ENCODE peak calls at places on chromosomes 12 and 14, in six cellular contexts. V, I, B, Y, T and A are unnamed samples.

GRCh38 chr12:113786107-113786506 is 180.0 kb downstream of the RBM19 start:
- DNase-seq in V (no peak), I (no peak), B (no peak), Y (no peak), T (no peak), A (no peak)

GRCh38 chr12:93154753-93155475 is 222.8 kb upstream of the NUDT4 start:
- DNase-seq in V (no peak), I (no peak), B (no peak), Y (no peak), T (peak), A (no peak)

GRCh38 chr12:63498239-63498638 is 170.1 kb downstream of the DPY19L2 start:
- DNase-seq in V (no peak), I (no peak), B (no peak), Y (no peak), T (no peak), A (no peak)

GRCh38 chr14:100620437-100621100 is 33.4 kb upstream of the BEGAIN start:
- DNase-seq in V (no peak), I (no peak), B (peak), Y (no peak), T (no peak), A (no peak)

GRCh38 chr14:65461730-65462129 is 49.2 kb downstream of the FUT8 start:
- DNase-seq in V (no peak), I (no peak), B (no peak), Y (no peak), T (no peak), A (no peak)

GRCh38 chr14:76780058-76780345 is 18.7 kb downstream of the VASH1 start:
- DNase-seq in V (no peak), I (no peak), B (no peak), Y (no peak), T (no peak), A (no peak)

GRCh38 chr14:104743461-104744380 is 9.2 kb upstream of the SIVA1 start:
- DNase-seq in V (no peak), I (no peak), B (no peak), Y (peak), T (no peak), A (no peak)

GRCh38 chr12:54272214-54272613 is 7.7 kb downstream of the CBX5 start:
- DNase-seq in V (no peak), I (no peak), B (no peak), Y (no peak), T (no peak), A (no peak)

GRCh38 chr12:75389061-75389460 is 1.8 kb upstream of the GLIPR1L2 start:
- DNase-seq in V (no peak), I (no peak), B (no peak), Y (no peak), T (peak), A (no peak)

GRCh38 chr12:114975283-114975973 is 291.5 kb upstream of the TBX3 start:
- DNase-seq in V (no peak), I (no peak), B (no peak), Y (peak), T (no peak), A (no peak)

GRCh38 chr12:64992641-64993040 is 128.5 kb downstream of the WIF1 start:
- DNase-seq in V (no peak), I (no peak), B (no peak), Y (no peak), T (no peak), A (no peak)

GRCh38 chr14:21385170-21385904 is 1.5 kb upstream of the SUPT16H start:
- DNase-seq in V (no peak), I (no peak), B (no peak), Y (no peak), T (no peak), A (no peak)
- H3K4me3 ChIP-seq in V (no peak), I (no peak), B (no peak), Y (no peak), T (no peak), A (no peak)

GRCh38 chr14:71932229-71932951 is at the start of gene RGS6:
- DNase-seq in V (peak), I (no peak), B (peak), Y (peak), T (peak), A (no peak)

GRCh38 chr14:71931492-71932228 is 569 bp upstream of the RGS6 start:
- DNase-seq in V (no peak), I (peak), B (peak), Y (peak), T (no peak), A (no peak)

DNA sequence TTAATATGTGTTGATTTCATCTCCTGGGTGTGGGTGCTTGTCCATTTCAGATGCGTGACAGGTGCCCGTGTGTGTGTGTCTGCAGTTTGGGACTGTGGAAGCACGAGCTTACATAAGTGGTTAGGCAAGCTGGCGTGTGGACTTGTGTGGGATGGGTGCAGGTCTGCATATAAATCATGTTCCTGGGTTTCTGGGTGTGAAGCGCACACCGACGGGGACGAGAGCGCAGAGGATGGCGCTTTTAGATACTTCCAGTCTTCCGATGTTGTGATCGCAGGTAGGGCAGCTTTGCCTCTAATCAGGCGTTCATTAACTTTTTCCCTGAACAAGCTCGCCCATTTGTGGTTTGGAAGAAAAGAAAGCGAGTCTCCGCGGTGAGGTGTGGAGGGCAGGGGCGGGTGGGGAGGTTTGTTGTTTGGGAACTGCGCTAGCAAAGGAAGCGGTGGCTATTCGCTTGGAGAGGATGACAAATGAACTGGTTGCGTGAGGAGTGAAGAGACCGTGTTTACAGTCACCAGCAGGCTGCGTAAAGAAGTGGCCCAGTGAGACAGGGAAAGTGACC is 878 bp downstream of the RGS6 start:
- DNase-seq in V (no peak), I (peak), B (peak), Y (no peak), T (peak), A (no peak)
- H3K4me3 ChIP-seq in V (no peak), I (peak), B (peak), Y (peak), T (no peak), A (no peak)

GRCh38 chr12:38123566-38124246 is 192.9 kb upstream of the ALG10B start:
- DNase-seq in V (no peak), I (no peak), B (no peak), Y (no peak), T (no peak), A (no peak)
- H3K4me3 ChIP-seq in V (no peak), I (no peak), B (no peak), Y (no peak), T (no peak), A (no peak)

GRCh38 chr12:59632408-59632807 is 36.6 kb downstream of the SLC16A7 start:
- DNase-seq in V (no peak), I (no peak), B (no peak), Y (no peak), T (no peak), A (no peak)
- H3K4me3 ChIP-seq in V (no peak), I (no peak), B (no peak), Y (no peak), T (no peak), A (no peak)

GRCh38 chr12:48979602-48980388 is 1.7 kb downstream of the WNT1 start:
- DNase-seq in V (no peak), I (no peak), B (no peak), Y (peak), T (no peak), A (peak)
- H3K4me3 ChIP-seq in V (peak), I (peak), B (peak), Y (peak), T (peak), A (peak)

GRCh38 chr14:75141967-75142366 is 15.1 kb upstream of the NEK9 start:
- DNase-seq in V (no peak), I (no peak), B (peak), Y (no peak), T (peak), A (no peak)
- H3K4me3 ChIP-seq in V (no peak), I (no peak), B (no peak), Y (no peak), T (no peak), A (no peak)

GRCh38 chr12:122080149-122081107 is 1.9 kb downstream of the MLXIP start:
- DNase-seq in V (peak), I (peak), B (no peak), Y (peak), T (peak), A (no peak)

GRCh38 chr12:122085006-122085405 is 6.5 kb downstream of the MLXIP start:
- DNase-seq in V (no peak), I (no peak), B (no peak), Y (no peak), T (no peak), A (no peak)

GRCh38 chr12:122081697-122082221 is 3.2 kb downstream of the MLXIP start:
- DNase-seq in V (no peak), I (peak), B (no peak), Y (peak), T (peak), A (no peak)

GRCh38 chr12:122081108-122081696 is 2.6 kb downstream of the MLXIP start:
- DNase-seq in V (no peak), I (no peak), B (no peak), Y (no peak), T (peak), A (no peak)

DNA sequence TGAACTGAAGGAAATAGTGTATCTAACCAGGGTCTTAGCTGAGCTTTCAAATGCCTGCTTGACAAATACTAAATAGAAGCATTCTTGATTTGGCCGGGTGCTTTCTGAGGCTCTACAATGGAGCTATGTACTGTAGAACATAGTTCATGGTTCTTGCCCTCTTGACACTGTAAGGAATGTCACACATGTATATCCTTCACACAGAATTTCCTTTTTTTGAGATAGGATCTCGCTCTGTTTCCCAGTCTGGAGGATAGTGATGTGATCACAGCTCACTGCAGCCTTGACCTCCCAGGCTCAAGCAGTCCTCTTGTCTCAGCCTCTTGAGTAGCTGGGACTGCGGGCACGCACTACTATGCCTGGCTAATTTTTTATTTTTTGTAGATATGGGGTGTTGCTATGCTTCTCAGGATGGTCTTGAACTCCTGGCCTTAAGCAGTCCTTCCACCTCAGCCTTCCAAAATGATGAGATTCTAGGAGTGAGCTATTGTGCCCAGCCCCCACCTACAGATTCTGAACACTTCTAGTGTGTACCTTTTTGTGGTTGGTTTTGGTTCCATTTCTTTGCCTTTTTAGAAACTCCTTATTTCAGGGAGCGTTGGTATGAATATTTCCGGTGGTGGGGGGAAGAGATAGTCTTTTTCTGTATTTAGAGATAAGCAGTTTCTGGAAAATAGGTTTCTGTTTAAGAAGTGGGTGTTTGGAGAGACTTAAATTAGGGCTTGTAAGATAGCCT is 4.2 kb downstream of the MLXIP start:
- DNase-seq in V (no peak), I (no peak), B (no peak), Y (no peak), T (no peak), A (no peak)
- H3K4me3 ChIP-seq in V (no peak), I (no peak), B (no peak), Y (peak), T (no peak), A (peak)